ENCODE peak calls at places on chromosomes 16 and 17, in six cellular contexts. P, L, M, S, Z and F are unnamed samples.
A peak's percentile ranks its signal among the peaks of the same experiment; 100 is the strongest.

GRCh38 chr16:73215482-73216377 is 167.8 kb upstream of the ZFHX3 start:
- DNase-seq in Z (no peak), L (no peak), M (no peak), P (peak; percentile 13), S (no peak), F (no peak)

GRCh38 chr17:57542518-57542917 is 202.6 kb downstream of the CCDC182 start:
- DNase-seq in M (no peak), Z (no peak), P (no peak), L (no peak), S (no peak), F (no peak)

GRCh38 chr17:72151565-72152391 is 31.0 kb downstream of the SOX9 start:
- DNase-seq in L (no peak), S (peak; percentile 56), P (peak; percentile 65), Z (peak; percentile 59), M (peak; percentile 63), F (peak; percentile 31)

GRCh38 chr17:64788286-64789060 is 126.4 kb upstream of the SMURF2 start:
- DNase-seq in S (no peak), M (no peak), L (no peak), Z (no peak), P (no peak), F (no peak)

GRCh38 chr17:32503251-32504165 is 16.7 kb downstream of the CDK5R1 start:
- DNase-seq in M (no peak), Z (no peak), L (no peak), P (no peak), S (peak; percentile 10), F (no peak)

GRCh38 chr17:28078443-28079229 is 36.2 kb downstream of the NLK start:
- DNase-seq in S (no peak), P (no peak), M (no peak), Z (no peak), L (no peak), F (no peak)

GRCh38 chr17:28407130-28407973 is 1.3 kb upstream of the SLC46A1 start:
- DNase-seq in L (no peak), Z (no peak), P (no peak), S (no peak), M (no peak), F (no peak)

GRCh38 chr16:53912155-53912554 is 208.2 kb downstream of the FTO start:
- DNase-seq in M (no peak), S (no peak), P (no peak), L (no peak), Z (no peak), F (no peak)

GRCh38 chr17:78316867-78317816 is 42.7 kb downstream of the SOCS3 start:
- DNase-seq in L (no peak), S (peak; percentile 48), M (no peak), P (peak; percentile 42), Z (no peak), F (no peak)

GRCh38 chr17:76449126-76449525 is 3.8 kb downstream of the UBE2O start:
- DNase-seq in Z (no peak), P (peak; percentile 61), S (no peak), L (no peak), M (no peak), F (no peak)

GRCh38 chr17:73391331-73392265 is 79.8 kb upstream of the CDC42EP4 start:
- DNase-seq in Z (no peak), S (no peak), P (no peak), L (no peak), M (no peak), F (no peak)

GRCh38 chr16:12238598-12238997 is 262.1 kb downstream of the SNX29 start:
- DNase-seq in L (no peak), P (no peak), S (no peak), M (no peak), Z (no peak), F (no peak)

GRCh38 chr17:50290074-50290702 is 15.9 kb downstream of the TMEM92 start:
- DNase-seq in S (peak; percentile 100), L (no peak), M (peak; percentile 99), Z (peak; percentile 83), P (peak; percentile 98), F (peak; percentile 93)